ENCODE peak calls at places on chromosomes 5 and 9, in ten cellular contexts. G is bronchial epithelial cell; L is Peyer's patch; U is endodermal cell; A is aorta; F is fibroblast of lung; T is CD8-positive, alpha-beta T cell; R is left ventricle myocardium inferior; I is LNCaP clone FGC; S is psoas muscle. Y is an unnamed sample.

GRCh38 chr9:107749787-107750444 is 260.3 kb upstream of the KLF4 start:
- DNase-seq in S (peak), L (peak), U (peak), G (peak), F (peak), A (peak), I (peak), T (no peak), R (peak), Y (peak)

GRCh38 chr9:133852476-133852875 is 114.3 kb upstream of the SARDH start:
- DNase-seq in S (no peak), T (no peak), L (no peak), A (no peak), U (no peak), G (no peak), R (no peak), I (no peak), F (no peak), Y (no peak)

GRCh38 chr5:173868096-173868879 is 19.9 kb upstream of the CPEB4 start:
- DNase-seq in R (no peak), U (no peak), F (peak), L (no peak), G (peak), A (no peak), T (no peak), I (peak), S (no peak), Y (peak)

GRCh38 chr9:126799051-126799450 is 5.8 kb upstream of the ZBTB43 start:
- DNase-seq in L (no peak), I (no peak), A (no peak), S (no peak), U (no peak), F (no peak), T (no peak), G (peak), R (no peak), Y (no peak)

GRCh38 chr5:66993448-66993847 is 203.2 kb downstream of the CD180 start:
- DNase-seq in T (no peak), I (no peak), F (no peak), S (no peak), U (no peak), R (no peak), G (peak), L (no peak), A (no peak), Y (no peak)

GRCh38 chr9:126397056-126397455 is 70.4 kb downstream of the MVB12B start:
- DNase-seq in A (peak), T (peak), S (no peak), I (no peak), F (no peak), U (no peak), L (no peak), R (no peak), G (no peak), Y (no peak)

GRCh38 chr5:58872670-58873273 is 289.9 kb downstream of the RAB3C start:
- DNase-seq in S (no peak), G (no peak), R (no peak), F (no peak), T (no peak), I (no peak), U (no peak), L (no peak), A (no peak), Y (peak)

GRCh38 chr5:10633271-10634049 is 69.6 kb downstream of the ANKRD33B start:
- DNase-seq in F (no peak), G (no peak), R (no peak), T (no peak), A (no peak), L (no peak), U (no peak), I (no peak), S (no peak), Y (no peak)

GRCh38 chr9:95910023-95910706 is 34.7 kb downstream of the ERCC6L2 start:
- DNase-seq in I (no peak), L (no peak), S (no peak), F (no peak), U (no peak), A (no peak), G (peak), T (no peak), R (no peak), Y (no peak)

GRCh38 chr5:81286059-81286617 is 15.2 kb upstream of the ZCCHC9 start:
- DNase-seq in U (peak), T (no peak), F (no peak), S (no peak), R (no peak), A (no peak), I (no peak), G (peak), L (no peak), Y (no peak)

GRCh38 chr5:67205981-67206380 is 9.4 kb upstream of the CD180 start:
- DNase-seq in U (no peak), G (no peak), F (no peak), T (no peak), I (no peak), L (no peak), R (no peak), S (no peak), A (no peak), Y (no peak)

GRCh38 chr5:142063878-142064331 is 44.7 kb upstream of the NDFIP1 start:
- DNase-seq in A (peak), T (peak), R (peak), I (no peak), G (no peak), L (no peak), S (peak), U (peak), F (peak), Y (peak)

GRCh38 chr9:99948896-99949295 is 42.4 kb downstream of the STX17 start:
- DNase-seq in F (peak), I (no peak), L (no peak), U (no peak), R (no peak), G (no peak), T (no peak), S (no peak), A (no peak), Y (peak)

GRCh38 chr5:17295671-17296070 is 78.2 kb downstream of the BASP1 start:
- DNase-seq in A (no peak), S (no peak), L (no peak), I (no peak), T (no peak), G (no peak), F (no peak), R (no peak), U (no peak), Y (no peak)

GRCh38 chr5:103224118-103224893 is 34.3 kb upstream of the MACIR start:
- DNase-seq in S (no peak), U (peak), L (peak), A (no peak), G (peak), R (no peak), T (peak), F (peak), I (peak), Y (peak)

GRCh38 chr9:123438821-123439220 is 82.8 kb downstream of the CRB2 start:
- DNase-seq in I (no peak), F (peak), T (no peak), R (no peak), L (no peak), S (no peak), G (no peak), U (peak), A (no peak), Y (no peak)

GRCh38 chr9:89484475-89485404 is 13.2 kb downstream of the SEMA4D start:
- DNase-seq in S (no peak), F (no peak), G (peak), L (no peak), A (no peak), I (no peak), R (no peak), T (no peak), U (no peak), Y (no peak)

GRCh38 chr5:1447772-1448361 is 2.6 kb upstream of the SLC6A3 start:
- DNase-seq in A (no peak), R (no peak), G (no peak), I (no peak), L (peak), T (peak), F (no peak), S (peak), U (peak), Y (no peak)

GRCh38 chr5:146466521-146467349 is 19.6 kb downstream of the TCERG1 start:
- DNase-seq in A (no peak), L (no peak), U (no peak), S (no peak), I (no peak), T (no peak), R (no peak), F (peak), G (peak), Y (no peak)

GRCh38 chr5:38640012-38640395 is 83.6 kb upstream of the LIFR start:
- DNase-seq in L (no peak), A (no peak), U (no peak), T (no peak), F (peak), I (no peak), G (peak), R (no peak), S (no peak), Y (no peak)

GRCh38 chr9:135045264-135046155 is 42.0 kb upstream of the OLFM1 start:
- DNase-seq in L (peak), F (no peak), I (no peak), S (no peak), R (no peak), T (peak), A (no peak), G (no peak), U (peak), Y (no peak)
- H3K4me3 ChIP-seq in L (no peak), F (no peak), I (no peak), S (no peak), R (no peak), T (no peak), A (no peak), G (no peak), U (no peak), Y (no peak)

GRCh38 chr9:120522558-120522957 is 57.4 kb downstream of the CDK5RAP2 start:
- DNase-seq in A (no peak), G (no peak), L (no peak), U (no peak), T (no peak), R (no peak), S (no peak), F (no peak), I (no peak), Y (no peak)
- H3K4me3 ChIP-seq in A (no peak), G (no peak), L (no peak), U (no peak), T (no peak), R (no peak), S (no peak), F (no peak), I (no peak), Y (no peak)

DNA sequence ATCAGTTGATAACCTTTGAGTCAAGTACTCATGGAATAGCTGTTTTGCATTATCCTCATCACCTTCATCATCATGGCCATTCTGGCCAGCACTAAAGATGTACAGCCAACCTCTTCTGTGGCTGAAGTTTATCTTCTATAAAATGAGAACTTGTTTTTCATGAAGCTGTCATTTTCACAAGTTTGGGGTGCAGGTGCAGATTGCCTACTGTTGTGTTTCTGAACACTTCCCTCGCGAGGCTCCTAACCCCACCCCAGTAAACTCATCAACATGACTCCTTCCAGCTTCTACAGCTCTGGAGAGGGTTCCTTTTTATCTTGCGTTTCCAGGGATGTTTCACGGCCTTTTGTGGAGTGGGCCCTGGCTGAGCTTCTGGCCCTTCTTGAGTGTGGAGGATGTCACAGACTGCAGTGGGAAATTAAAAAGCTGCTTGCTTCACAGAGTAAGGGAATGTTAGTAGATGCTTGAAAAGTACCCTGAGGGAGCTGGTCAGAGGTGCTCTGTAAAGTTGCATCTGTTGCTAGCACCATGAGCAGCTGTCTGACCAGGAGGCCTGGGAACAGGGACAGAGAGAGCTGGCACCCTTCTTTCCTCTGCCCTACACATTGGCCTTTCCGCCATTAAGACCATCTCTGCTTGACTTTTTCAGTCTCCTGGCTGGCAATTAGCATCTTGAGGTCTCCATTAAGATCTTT is 24.9 kb downstream of the SYK start:
- DNase-seq in F (no peak), R (no peak), U (no peak), G (no peak), L (no peak), I (no peak), T (no peak), A (no peak), S (no peak), Y (no peak)
- H3K4me3 ChIP-seq in F (no peak), R (no peak), U (no peak), G (no peak), L (no peak), I (no peak), T (no peak), A (no peak), S (no peak), Y (no peak)

DNA sequence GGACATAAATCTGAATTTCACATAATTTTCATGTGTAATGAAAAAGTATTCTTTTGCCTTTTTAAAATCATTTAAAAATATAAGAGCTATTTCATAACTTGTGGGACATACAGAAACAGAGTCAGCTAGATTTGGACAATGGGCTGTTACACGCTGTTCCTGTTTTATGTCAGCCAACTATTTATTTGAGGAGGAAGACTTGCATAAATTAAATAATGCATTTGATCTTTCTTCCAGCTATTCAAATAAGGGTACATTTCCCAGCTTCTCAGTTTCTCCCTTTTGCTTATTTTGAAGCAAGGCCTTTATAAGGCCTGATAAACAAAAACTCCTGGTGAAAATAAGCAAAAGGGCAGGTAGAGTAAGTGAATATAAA is 6.5 kb downstream of the STOM start:
- DNase-seq in F (no peak), R (no peak), L (no peak), A (no peak), G (no peak), U (no peak), S (no peak), T (no peak), I (no peak), Y (no peak)
- H3K4me3 ChIP-seq in F (no peak), R (peak), L (no peak), A (no peak), G (no peak), U (no peak), S (peak), T (no peak), I (no peak), Y (no peak)

DNA sequence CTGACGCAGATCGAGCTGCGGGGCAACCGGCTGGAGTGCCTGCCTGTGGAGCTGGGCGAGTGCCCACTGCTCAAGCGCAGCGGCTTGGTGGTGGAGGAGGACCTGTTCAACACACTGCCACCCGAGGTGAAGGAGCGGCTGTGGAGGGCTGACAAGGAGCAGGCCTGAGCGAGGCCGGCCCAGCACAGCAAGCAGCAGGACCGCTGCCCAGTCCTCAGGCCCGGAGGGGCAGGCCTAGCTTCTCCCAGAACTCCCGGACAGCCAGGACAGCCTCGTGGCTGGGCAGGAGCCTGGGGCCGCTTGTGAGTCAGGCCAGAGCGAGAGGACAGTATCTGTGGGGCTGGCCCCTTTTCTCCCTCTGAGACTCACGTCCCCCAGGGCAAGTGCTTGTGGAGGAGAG is 4.6 kb upstream of the PHYHD1 start:
- DNase-seq in A (peak), U (peak), S (peak), I (no peak), R (no peak), T (no peak), F (no peak), L (no peak), G (no peak), Y (peak)
- H3K4me3 ChIP-seq in A (no peak), U (no peak), S (peak), I (peak), R (peak), T (no peak), F (no peak), L (no peak), G (no peak), Y (peak)

Y was measured in body of pancreas.